ENCODE peak calls at places on chromosomes 3 and 15, in four cellular contexts. K, W, X and E are unnamed samples.

GRCh38 chr15:60444289-60444912 is 34.5 kb downstream of the ICE2 start:
- DNase-seq in K (no peak), W (no peak), X (no peak), E (no peak)

GRCh38 chr3:170699158-170700053 is 113.5 kb upstream of the SLC7A14 start:
- DNase-seq in K (no peak), W (peak), X (no peak), E (peak)

GRCh38 chr15:74127954-74128784 is 2.2 kb upstream of the ISLR2 start:
- DNase-seq in K (no peak), W (no peak), X (no peak), E (peak)

GRCh38 chr15:71306538-71306937 is 191.3 kb downstream of the THSD4 start:
- DNase-seq in K (no peak), W (no peak), X (no peak), E (no peak)

GRCh38 chr3:174322789-174323188 is 536.3 kb upstream of the NAALADL2 start:
- DNase-seq in K (no peak), W (no peak), X (no peak), E (no peak)

GRCh38 chr3:174949523-174949922 is 90.4 kb downstream of the NAALADL2 start:
- DNase-seq in K (no peak), W (no peak), X (peak), E (no peak)

GRCh38 chr15:52735231-52736089 is 54.7 kb downstream of the ONECUT1 start:
- DNase-seq in K (peak), W (peak), X (peak), E (no peak)

GRCh38 chr15:25169318-25169717 is 214.5 kb downstream of the SNRPN start:
- DNase-seq in K (no peak), W (no peak), X (no peak), E (peak)

GRCh38 chr3:136753112-136753939 is 1.1 kb upstream of the STAG1 start:
- DNase-seq in K (no peak), W (no peak), X (no peak), E (no peak)

GRCh38 chr3:114892880-114893279 is 254.2 kb downstream of the ZBTB20 start:
- DNase-seq in K (no peak), W (no peak), X (no peak), E (no peak)

GRCh38 chr3:168088106-168088722 is 7.5 kb downstream of the GOLIM4 start:
- DNase-seq in K (no peak), W (no peak), X (no peak), E (no peak)

GRCh38 chr3:152910211-152910610 is 75.3 kb downstream of the P2RY1 start:
- DNase-seq in K (no peak), W (no peak), X (no peak), E (no peak)

GRCh38 chr3:63662500-63662899 is 10.0 kb downstream of the SNTN start:
- DNase-seq in K (no peak), W (no peak), X (no peak), E (no peak)

GRCh38 chr15:63507878-63508818 is 3.8 kb downstream of the USP3 start:
- DNase-seq in K (no peak), W (no peak), X (no peak), E (no peak)

GRCh38 chr3:72998489-72998888 is 1.9 kb downstream of the PPP4R2 start:
- DNase-seq in K (no peak), W (no peak), X (no peak), E (no peak)

GRCh38 chr3:42651248-42652091 is 2.0 kb upstream of the ZBTB47 start:
- DNase-seq in K (no peak), W (no peak), X (peak), E (no peak)

GRCh38 chr15:77844798-77845446 is 212.2 kb upstream of the LINGO1 start:
- DNase-seq in K (no peak), W (no peak), X (no peak), E (no peak)

GRCh38 chr3:86787091-86787490 is 203.9 kb downstream of the VGLL3 start:
- DNase-seq in K (no peak), W (no peak), X (no peak), E (no peak)

GRCh38 chr15:49863431-49864205 is 242.8 kb downstream of the DTWD1 start:
- DNase-seq in K (no peak), W (no peak), X (no peak), E (no peak)

GRCh38 chr3:13167064-13167743 is 94.0 kb upstream of the IQSEC1 start:
- DNase-seq in K (no peak), W (no peak), X (no peak), E (no peak)

GRCh38 chr3:128317101-128317697 is 149.5 kb downstream of the DNAJB8 start:
- DNase-seq in K (no peak), W (no peak), X (no peak), E (no peak)